ENCODE peak calls at places on chromosomes 12 and 14, in ten cellular contexts. E, H, Z, D, T, A, O, C, B and G are unnamed samples.

GRCh38 chr14:20247651-20248246 is 8.7 kb downstream of the OR11H4 start:
- DNase-seq in E (peak; percentile 5), H (no peak), Z (no peak), D (no peak), T (no peak), A (peak; percentile 33), O (no peak), C (no peak), B (no peak), G (no peak)

GRCh38 chr12:72077111-72077820 is 138.6 kb downstream of the TPH2 start:
- DNase-seq in E (no peak), H (no peak), Z (no peak), D (no peak), T (no peak), A (no peak), O (no peak), C (no peak), B (no peak), G (no peak)

GRCh38 chr12:115375188-115375991 is 691.4 kb upstream of the TBX3 start:
- DNase-seq in E (peak; percentile 71), H (no peak), Z (no peak), D (peak; percentile 79), T (peak; percentile 0), A (peak; percentile 9), O (no peak), C (no peak), B (no peak), G (no peak)

GRCh38 chr14:51547260-51547659 is 104.5 kb upstream of the FRMD6 start:
- DNase-seq in E (peak; percentile 100), H (no peak), Z (peak; percentile 1), D (peak; percentile 99), T (peak; percentile 79), A (no peak), O (no peak), C (peak; percentile 64), B (no peak), G (peak; percentile 88)

GRCh38 chr12:64864319-64864718 is 39.9 kb downstream of the TBC1D30 start:
- DNase-seq in E (no peak), H (no peak), Z (no peak), D (no peak), T (no peak), A (no peak), O (no peak), C (no peak), B (no peak), G (no peak)

GRCh38 chr12:130588696-130589095 is 127.4 kb downstream of the RIMBP2 start:
- DNase-seq in E (no peak), H (no peak), Z (no peak), D (no peak), T (no peak), A (no peak), O (no peak), C (no peak), B (no peak), G (no peak)

GRCh38 chr14:71618047-71618446 is 314.2 kb upstream of the RGS6 start:
- DNase-seq in E (no peak), H (no peak), Z (no peak), D (no peak), T (no peak), A (no peak), O (no peak), C (no peak), B (no peak), G (no peak)

GRCh38 chr12:69097619-69098368 is 141.6 kb upstream of the CPSF6 start:
- DNase-seq in E (peak; percentile 72), H (no peak), Z (no peak), D (peak; percentile 29), T (peak; percentile 53), A (no peak), O (no peak), C (no peak), B (no peak), G (no peak)

GRCh38 chr12:65761301-65761700 is 63.0 kb upstream of the HMGA2 start:
- DNase-seq in E (no peak), H (no peak), Z (no peak), D (no peak), T (no peak), A (no peak), O (no peak), C (no peak), B (no peak), G (no peak)

GRCh38 chr12:114858388-114859146 is 174.6 kb upstream of the TBX3 start:
- DNase-seq in E (no peak), H (no peak), Z (no peak), D (no peak), T (no peak), A (peak; percentile 32), O (no peak), C (no peak), B (no peak), G (no peak)

GRCh38 chr14:23588884-23589598 is 10.5 kb upstream of the JPH4 start:
- DNase-seq in E (peak; percentile 82), H (peak; percentile 60), Z (peak; percentile 24), D (peak; percentile 90), T (peak; percentile 90), A (peak; percentile 95), O (peak; percentile 84), C (peak; percentile 91), B (peak; percentile 55), G (peak; percentile 32)

GRCh38 chr14:51370758-51371386 is 130.8 kb downstream of the TMX1 start:
- DNase-seq in E (peak; percentile 68), H (no peak), Z (no peak), D (peak; percentile 30), T (peak; percentile 74), A (no peak), O (no peak), C (no peak), B (no peak), G (no peak)

GRCh38 chr12:6276247-6276887 is 34.1 kb upstream of the PLEKHG6 start:
- DNase-seq in E (no peak), H (no peak), Z (no peak), D (no peak), T (no peak), A (no peak), O (no peak), C (no peak), B (no peak), G (no peak)

GRCh38 chr14:60878121-60878520 is 102.8 kb downstream of the TRMT5 start:
- DNase-seq in E (peak; percentile 55), H (no peak), Z (no peak), D (no peak), T (no peak), A (no peak), O (no peak), C (no peak), B (no peak), G (no peak)

GRCh38 chr12:127728285-127728684 is 538.7 kb upstream of the TMEM132C start:
- DNase-seq in E (no peak), H (no peak), Z (no peak), D (peak; percentile 29), T (no peak), A (no peak), O (no peak), C (no peak), B (no peak), G (no peak)

GRCh38 chr12:52243264-52243773 is 10.3 kb downstream of the KRT7 start:
- DNase-seq in E (no peak), H (no peak), Z (no peak), D (peak; percentile 57), T (no peak), A (no peak), O (no peak), C (no peak), B (no peak), G (no peak)

GRCh38 chr12:108890208-108890607 is 10.3 kb downstream of the DAO start:
- DNase-seq in E (no peak), H (no peak), Z (no peak), D (peak; percentile 39), T (peak; percentile 25), A (peak; percentile 34), O (no peak), C (no peak), B (no peak), G (no peak)

GRCh38 chr14:103551338-103551762 is 11.1 kb downstream of the BAG5 start:
- DNase-seq in E (no peak), H (no peak), Z (no peak), D (no peak), T (no peak), A (no peak), O (peak; percentile 65), C (peak; percentile 46), B (no peak), G (peak; percentile 92)

GRCh38 chr14:88323086-88323519 is at the start of gene KCNK10:
- DNase-seq in E (no peak), H (no peak), Z (no peak), D (no peak), T (no peak), A (no peak), O (no peak), C (no peak), B (no peak), G (no peak)

GRCh38 chr14:64715628-64716412 is 11.6 kb downstream of the PLEKHG3 start:
- DNase-seq in E (no peak), H (no peak), Z (no peak), D (no peak), T (no peak), A (no peak), O (peak; percentile 45), C (no peak), B (no peak), G (peak; percentile 63)

GRCh38 chr12:7155471-7156034 is 25.4 kb downstream of the CLSTN3 start:
- DNase-seq in E (no peak), H (no peak), Z (no peak), D (peak; percentile 38), T (no peak), A (no peak), O (no peak), C (peak; percentile 88), B (no peak), G (no peak)

GRCh38 chr12:18320036-18320617 is 58.8 kb downstream of the PIK3C2G start:
- DNase-seq in E (peak; percentile 91), H (no peak), Z (no peak), D (peak; percentile 73), T (peak; percentile 62), A (peak; percentile 52), O (no peak), C (no peak), B (no peak), G (no peak)

GRCh38 chr12:131369094-131369845 is 341.6 kb upstream of the SFSWAP start:
- DNase-seq in E (no peak), H (no peak), Z (no peak), D (no peak), T (no peak), A (no peak), O (no peak), C (no peak), B (no peak), G (peak; percentile 54)

GRCh38 chr14:64696355-64696844 is 7.8 kb upstream of the PLEKHG3 start:
- DNase-seq in E (no peak), H (no peak), Z (no peak), D (peak; percentile 34), T (no peak), A (no peak), O (no peak), C (no peak), B (no peak), G (no peak)

GRCh38 chr12:18306311-18306710 is 45.0 kb downstream of the PIK3C2G start:
- DNase-seq in E (no peak), H (no peak), Z (no peak), D (no peak), T (no peak), A (no peak), O (no peak), C (no peak), B (no peak), G (no peak)